ENCODE peak calls at places on chromosomes 13 and 19, in ten cellular contexts. K is pancreas; M is naive thymus-derived CD4-positive, alpha-beta T cell; R is IMR-90; Q is aorta; A is vagina; G is neuronal stem cell; V is adipocyte; J is small intestine; P is psoas muscle. L is an unnamed sample.

GRCh38 chr13:55576389-55576788 is 1564.3 kb upstream of the PRR20A start:
- DNase-seq in K (no peak), M (no peak), R (no peak), Q (no peak), A (no peak), G (no peak), V (no peak), J (no peak), P (no peak), L (no peak)

GRCh38 chr19:7528192-7528519 is 5.7 kb downstream of the MCOLN1 start:
- DNase-seq in K (no peak), M (no peak), R (no peak), Q (no peak), A (no peak), G (no peak), V (no peak), J (no peak), P (no peak), L (no peak)

GRCh38 chr13:90331974-90332373 is 1015.5 kb upstream of the MIR17HG start:
- DNase-seq in K (no peak), M (no peak), R (no peak), Q (no peak), A (no peak), G (no peak), V (no peak), J (no peak), P (no peak), L (no peak)

GRCh38 chr19:41016488-41017071 is 25.5 kb downstream of the CYP2B6 start:
- DNase-seq in K (no peak), M (no peak), R (no peak), Q (no peak), A (no peak), G (no peak), V (no peak), J (no peak), P (no peak), L (no peak)

GRCh38 chr13:113903912-113904311 is 40.0 kb upstream of the GAS6 start:
- DNase-seq in K (no peak), M (no peak), R (no peak), Q (no peak), A (peak; percentile 64), G (no peak), V (no peak), J (no peak), P (no peak), L (no peak)

GRCh38 chr19:35073516-35073915 is 32.0 kb downstream of the HPN start:
- DNase-seq in K (no peak), M (no peak), R (no peak), Q (no peak), A (no peak), G (no peak), V (no peak), J (no peak), P (no peak), L (peak; percentile 35)

GRCh38 chr13:73421310-73421912 is 362.6 kb downstream of the KLF5 start:
- DNase-seq in K (no peak), M (no peak), R (peak; percentile 68), Q (no peak), A (no peak), G (no peak), V (no peak), J (peak; percentile 97), P (no peak), L (no peak)

GRCh38 chr13:45055902-45056648 is 64.2 kb upstream of the GTF2F2 start:
- DNase-seq in K (no peak), M (no peak), R (peak; percentile 56), Q (no peak), A (no peak), G (no peak), V (no peak), J (no peak), P (no peak), L (no peak)

GRCh38 chr13:97873398-97873797 is 80.1 kb upstream of the IPO5 start:
- DNase-seq in K (no peak), M (no peak), R (no peak), Q (no peak), A (no peak), G (no peak), V (no peak), J (no peak), P (no peak), L (no peak)

GRCh38 chr13:25906211-25906661 is 145.6 kb downstream of the SHISA2 start:
- DNase-seq in K (no peak), M (no peak), R (no peak), Q (no peak), A (no peak), G (no peak), V (no peak), J (no peak), P (no peak), L (no peak)

GRCh38 chr13:50928088-50928487 is 18.5 kb downstream of the RNASEH2B start:
- DNase-seq in K (no peak), M (no peak), R (no peak), Q (no peak), A (no peak), G (no peak), V (no peak), J (no peak), P (no peak), L (no peak)

GRCh38 chr13:70835349-70835748 is 727.1 kb upstream of the KLHL1 start:
- DNase-seq in K (no peak), M (no peak), R (no peak), Q (no peak), A (no peak), G (no peak), V (no peak), J (no peak), P (no peak), L (no peak)

GRCh38 chr19:38307597-38307996 is 3.5 kb downstream of the C19orf33 start:
- DNase-seq in K (no peak), M (no peak), R (no peak), Q (no peak), A (no peak), G (no peak), V (no peak), J (no peak), P (no peak), L (no peak)

GRCh38 chr19:58550362-58551122 is 4.4 kb downstream of the CHMP2A start:
- DNase-seq in K (no peak), M (no peak), R (no peak), Q (no peak), A (peak; percentile 79), G (no peak), V (no peak), J (no peak), P (no peak), L (no peak)

DNA sequence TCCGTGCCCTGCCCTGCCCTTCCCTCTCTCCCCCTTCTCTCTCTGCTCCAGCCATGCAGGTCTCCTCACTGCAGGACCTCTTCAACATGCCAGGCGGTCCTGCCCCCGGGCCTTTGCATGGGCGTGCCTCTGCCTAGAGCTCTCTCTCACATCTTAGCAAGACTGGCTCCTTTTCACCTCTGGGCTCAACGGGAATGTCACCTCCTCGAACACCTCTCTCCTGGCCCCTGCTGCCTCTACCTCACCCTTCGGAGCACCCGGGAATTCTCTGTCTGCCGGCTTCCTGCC is 5.6 kb downstream of the MFSD12 start:
- DNase-seq in K (peak; percentile 57), M (no peak), R (no peak), Q (no peak), A (no peak), G (no peak), V (no peak), J (no peak), P (no peak), L (no peak)
- H3K4me1 ChIP-seq in K (peaks cover 11% of the 10 kb centered on the region), M (peaks cover 25% of the 10 kb centered on the region), R (peaks cover 16% of the 10 kb centered on the region), Q (no peaks in the 10 kb centered on the region), A (peaks cover 39% of the 10 kb centered on the region), G (peaks cover 9% of the 10 kb centered on the region), V (peaks cover 22% of the 10 kb centered on the region), J (peaks cover 2% of the 10 kb centered on the region), P (peaks cover 8% of the 10 kb centered on the region), L (peaks cover 42% of the 10 kb centered on the region)

DNA sequence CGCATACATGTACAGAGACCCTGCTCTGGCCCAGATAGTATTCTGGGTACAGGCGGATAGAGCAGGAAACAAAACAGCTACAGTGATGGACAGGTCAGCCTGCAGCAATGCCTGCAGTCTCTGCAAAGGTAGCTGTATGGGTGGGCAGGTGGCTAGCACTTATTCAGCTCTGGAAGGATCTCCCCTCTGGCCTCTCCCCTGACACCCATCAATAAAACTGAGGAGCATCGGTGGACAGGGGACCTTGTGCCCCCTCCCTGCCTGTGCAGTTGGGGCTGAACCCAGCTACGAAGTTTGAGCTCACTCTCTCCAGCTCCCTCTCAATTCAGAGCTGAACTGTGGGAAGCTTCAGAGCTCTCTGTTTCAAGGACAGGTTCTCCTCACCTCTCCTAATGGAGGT is 1.6 kb downstream of the ALOX5AP start:
- DNase-seq in K (no peak), M (no peak), R (no peak), Q (no peak), A (no peak), G (no peak), V (no peak), J (no peak), P (no peak), L (peak; percentile 57)
- H3K4me1 ChIP-seq in K (no peaks in the 10 kb centered on the region), M (peaks cover 42% of the 10 kb centered on the region), R (peaks cover 16% of the 10 kb centered on the region), Q (no peaks in the 10 kb centered on the region), A (peaks cover 7% of the 10 kb centered on the region), G (peaks cover 3% of the 10 kb centered on the region), V (peaks cover 21% of the 10 kb centered on the region), J (peaks cover 7% of the 10 kb centered on the region), P (no peaks in the 10 kb centered on the region), L (peaks cover 66% of the 10 kb centered on the region)

DNA sequence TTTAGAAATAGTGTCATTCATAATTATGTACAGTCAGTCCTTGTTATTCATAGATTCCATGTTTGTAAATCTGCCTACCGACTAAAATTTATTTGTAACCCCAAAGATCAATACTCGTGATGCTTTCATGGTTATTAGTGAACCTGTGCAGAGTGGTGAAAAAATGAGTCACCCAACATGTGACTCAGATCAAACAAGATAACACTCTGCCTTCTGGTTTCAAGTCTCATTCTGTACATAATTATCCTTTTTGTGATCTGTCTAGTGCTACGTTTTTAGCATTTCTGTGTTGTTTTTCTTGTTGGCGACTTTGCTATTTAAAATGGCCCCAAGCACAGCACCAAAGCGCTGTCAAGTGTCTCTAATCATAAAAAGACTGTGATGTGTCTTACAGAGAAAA is 274.7 kb downstream of the SUCLA2 start:
- DNase-seq in K (no peak), M (no peak), R (no peak), Q (no peak), A (no peak), G (no peak), V (no peak), J (no peak), P (no peak), L (no peak)
- H3K4me1 ChIP-seq in K (no peaks in the 10 kb centered on the region), M (no peaks in the 10 kb centered on the region), R (no peaks in the 10 kb centered on the region), Q (no peaks in the 10 kb centered on the region), A (no peaks in the 10 kb centered on the region), G (no peaks in the 10 kb centered on the region), V (no peaks in the 10 kb centered on the region), J (no peaks in the 10 kb centered on the region), P (no peaks in the 10 kb centered on the region), L (no peaks in the 10 kb centered on the region)

DNA sequence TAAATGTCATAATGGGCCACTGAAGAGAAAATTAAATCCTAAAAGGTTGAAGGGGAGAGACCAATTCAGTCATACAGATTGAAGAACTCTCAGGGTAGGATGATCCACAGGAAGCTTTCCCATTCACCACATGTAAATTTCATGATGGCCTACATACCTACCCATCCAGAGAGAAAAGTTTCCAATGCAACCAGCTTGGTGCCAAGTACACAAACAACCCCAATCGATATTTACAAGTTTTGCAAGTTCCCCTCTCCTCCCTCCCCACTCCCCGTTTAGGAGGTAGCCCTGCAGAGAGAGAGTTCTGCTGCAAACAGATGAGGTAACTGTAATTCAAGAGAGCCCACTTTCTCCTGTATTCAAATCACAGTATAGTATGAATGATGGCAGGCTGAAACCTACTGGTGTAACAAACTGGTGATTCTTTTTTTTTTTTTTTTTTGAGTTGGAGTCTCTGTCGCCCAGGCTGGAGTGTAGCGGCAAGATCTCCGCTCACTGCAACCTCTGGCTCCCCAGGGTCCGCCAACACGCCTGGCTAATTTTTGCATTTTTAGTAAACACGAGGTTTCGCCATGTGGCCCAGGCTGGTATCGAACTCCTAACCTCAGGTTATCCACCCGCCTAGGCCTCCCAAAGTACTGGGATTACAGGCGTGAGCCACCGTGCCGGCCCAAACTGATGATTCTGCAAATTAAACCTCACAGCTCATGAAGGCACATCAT is 14.4 kb downstream of the FOXO1 start:
- DNase-seq in K (no peak), M (no peak), R (no peak), Q (no peak), A (peak; percentile 56), G (no peak), V (no peak), J (no peak), P (no peak), L (peak; percentile 78)
- H3K4me1 ChIP-seq in K (peaks cover 11% of the 10 kb centered on the region), M (peaks cover 30% of the 10 kb centered on the region), R (no peaks in the 10 kb centered on the region), Q (no peaks in the 10 kb centered on the region), A (peaks cover 84% of the 10 kb centered on the region), G (peaks cover 22% of the 10 kb centered on the region), V (peaks cover 80% of the 10 kb centered on the region), J (peaks cover 7% of the 10 kb centered on the region), P (peaks cover 66% of the 10 kb centered on the region), L (peaks cover 98% of the 10 kb centered on the region)